ENCODE peak calls at places on chromosomes 6 and 20, in six cellular contexts. T is NCI-H460; Z is KG1; F is D721Med; A is HepG2; V is stimulated activated CD4-positive, alpha-beta T cell treated with anti-CD3 and anti-CD28 coated beads, TNF-alpha, amount 100 ng/mL, for 24 hours. Q is an unnamed sample.

GRCh38 chr20:56736285-56736857 is 107.3 kb downstream of the TFAP2C start:
- DNase-seq in V (no peak), F (no peak), T (no peak), A (no peak), Z (no peak), Q (no peak)

GRCh38 chr20:62401331-62401779 is 5.7 kb downstream of the CABLES2 start:
- DNase-seq in F (no peak), V (no peak), T (no peak), A (no peak), Z (no peak), Q (no peak)

GRCh38 chr6:99822741-99823512 is 171.1 kb downstream of the MCHR2 start:
- DNase-seq in V (no peak), F (no peak), Z (no peak), T (peak), A (peak), Q (no peak)

GRCh38 chr20:53750827-53751393 is 157.3 kb upstream of the ZNF217 start:
- DNase-seq in V (peak), A (no peak), F (no peak), Z (peak), T (no peak), Q (no peak)

GRCh38 chr20:4563534-4563933 is 158.2 kb upstream of the PRND start:
- DNase-seq in A (peak), F (no peak), T (peak), Z (no peak), V (no peak), Q (no peak)

GRCh38 chr6:10951675-10952282 is 64.9 kb downstream of the SYCP2L start:
- DNase-seq in A (peak), Z (peak), F (no peak), T (peak), V (no peak), Q (no peak)

GRCh38 chr6:148128014-148128730 is 214.5 kb upstream of the SASH1 start:
- DNase-seq in F (no peak), V (no peak), Z (no peak), T (no peak), A (no peak), Q (no peak)

GRCh38 chr6:110083875-110084585 is 95.4 kb downstream of the WASF1 start:
- DNase-seq in T (no peak), V (no peak), Z (no peak), F (no peak), A (peak), Q (no peak)

GRCh38 chr20:57659789-57660509 is 39.7 kb upstream of the ZBP1 start:
- DNase-seq in T (no peak), Z (no peak), F (peak), A (no peak), V (no peak), Q (no peak)

GRCh38 chr6:70823651-70824050 is 133.2 kb downstream of the B3GAT2 start:
- DNase-seq in A (no peak), T (no peak), Z (no peak), F (no peak), V (no peak), Q (no peak)

GRCh38 chr6:152748843-152749242 is 1.8 kb upstream of the VIP start:
- DNase-seq in T (peak), Z (peak), V (no peak), A (no peak), F (no peak), Q (no peak)